ENCODE peak calls at places on chromosome 2, in ten cellular contexts. One of them, this sample, is unnamed.

GRCh38 chr2:127165539-127165935 is 54.6 kb downstream of the CYP27C1 start:
- DNase-seq in NCI-H1092 treated with DMSO at 0.1 percent for 48 hours: peak
- DNase-seq in NCI-H524: no peak
- DNase-seq in stimulated activated CD4-positive, alpha-beta T cell treated with anti-CD3 and anti-CD28 coated beads, TNF-alpha, amount 100 ng/mL, for 4 hours: no peak
- DNase-seq in activated T-helper 9 cell treated with anti-CD3 and anti-CD28 coated beads, Interleukin-2, amount 50 U/mL, for 16 hours: no peak
- DNase-seq in NCI-H1930: no peak
- DNase-seq in CD4-positive, alpha-beta memory T cell: no peak
- DNase-seq in neural progenitor cell: no peak
- DNase-seq in colonic mucosa: no peak
- DNase-seq in COR-L47: peak
- DNase-seq in this sample: no peak

GRCh38 chr2:8583400-8584173 is 98.3 kb upstream of the ID2 start:
- DNase-seq in NCI-H1092 treated with DMSO at 0.1 percent for 48 hours: peak
- DNase-seq in NCI-H524: no peak
- DNase-seq in stimulated activated CD4-positive, alpha-beta T cell treated with anti-CD3 and anti-CD28 coated beads, TNF-alpha, amount 100 ng/mL, for 4 hours: peak
- DNase-seq in activated T-helper 9 cell treated with anti-CD3 and anti-CD28 coated beads, Interleukin-2, amount 50 U/mL, for 16 hours: peak
- DNase-seq in NCI-H1930: no peak
- DNase-seq in CD4-positive, alpha-beta memory T cell: peak
- DNase-seq in neural progenitor cell: peak
- DNase-seq in colonic mucosa: peak
- DNase-seq in COR-L47: no peak
- DNase-seq in this sample: peak

GRCh38 chr2:43185146-43185545 is 41.3 kb downstream of the ZFP36L2 start:
- DNase-seq in NCI-H1092 treated with DMSO at 0.1 percent for 48 hours: no peak
- DNase-seq in NCI-H524: no peak
- DNase-seq in stimulated activated CD4-positive, alpha-beta T cell treated with anti-CD3 and anti-CD28 coated beads, TNF-alpha, amount 100 ng/mL, for 4 hours: no peak
- DNase-seq in activated T-helper 9 cell treated with anti-CD3 and anti-CD28 coated beads, Interleukin-2, amount 50 U/mL, for 16 hours: no peak
- DNase-seq in NCI-H1930: no peak
- DNase-seq in CD4-positive, alpha-beta memory T cell: no peak
- DNase-seq in neural progenitor cell: no peak
- DNase-seq in colonic mucosa: no peak
- DNase-seq in COR-L47: no peak
- DNase-seq in this sample: no peak

GRCh38 chr2:170885130-170885791 is 43.8 kb upstream of the GORASP2 start:
- DNase-seq in NCI-H1092 treated with DMSO at 0.1 percent for 48 hours: no peak
- DNase-seq in NCI-H524: no peak
- DNase-seq in stimulated activated CD4-positive, alpha-beta T cell treated with anti-CD3 and anti-CD28 coated beads, TNF-alpha, amount 100 ng/mL, for 4 hours: no peak
- DNase-seq in activated T-helper 9 cell treated with anti-CD3 and anti-CD28 coated beads, Interleukin-2, amount 50 U/mL, for 16 hours: no peak
- DNase-seq in NCI-H1930: no peak
- DNase-seq in CD4-positive, alpha-beta memory T cell: no peak
- DNase-seq in neural progenitor cell: no peak
- DNase-seq in colonic mucosa: no peak
- DNase-seq in COR-L47: no peak
- DNase-seq in this sample: no peak

GRCh38 chr2:191593622-191594416 is 84.1 kb upstream of the NABP1 start:
- DNase-seq in NCI-H1092 treated with DMSO at 0.1 percent for 48 hours: no peak
- DNase-seq in NCI-H524: no peak
- DNase-seq in stimulated activated CD4-positive, alpha-beta T cell treated with anti-CD3 and anti-CD28 coated beads, TNF-alpha, amount 100 ng/mL, for 4 hours: no peak
- DNase-seq in activated T-helper 9 cell treated with anti-CD3 and anti-CD28 coated beads, Interleukin-2, amount 50 U/mL, for 16 hours: no peak
- DNase-seq in NCI-H1930: no peak
- DNase-seq in CD4-positive, alpha-beta memory T cell: no peak
- DNase-seq in neural progenitor cell: no peak
- DNase-seq in colonic mucosa: no peak
- DNase-seq in COR-L47: no peak
- DNase-seq in this sample: no peak

GRCh38 chr2:11631462-11631861 is 38.5 kb downstream of the NTSR2 start:
- DNase-seq in NCI-H1092 treated with DMSO at 0.1 percent for 48 hours: no peak
- DNase-seq in NCI-H524: no peak
- DNase-seq in stimulated activated CD4-positive, alpha-beta T cell treated with anti-CD3 and anti-CD28 coated beads, TNF-alpha, amount 100 ng/mL, for 4 hours: no peak
- DNase-seq in activated T-helper 9 cell treated with anti-CD3 and anti-CD28 coated beads, Interleukin-2, amount 50 U/mL, for 16 hours: no peak
- DNase-seq in NCI-H1930: no peak
- DNase-seq in CD4-positive, alpha-beta memory T cell: no peak
- DNase-seq in neural progenitor cell: no peak
- DNase-seq in colonic mucosa: no peak
- DNase-seq in COR-L47: no peak
- DNase-seq in this sample: no peak

GRCh38 chr2:8452979-8453903 is 228.6 kb upstream of the ID2 start:
- DNase-seq in NCI-H1092 treated with DMSO at 0.1 percent for 48 hours: no peak
- DNase-seq in NCI-H524: peak
- DNase-seq in stimulated activated CD4-positive, alpha-beta T cell treated with anti-CD3 and anti-CD28 coated beads, TNF-alpha, amount 100 ng/mL, for 4 hours: no peak
- DNase-seq in activated T-helper 9 cell treated with anti-CD3 and anti-CD28 coated beads, Interleukin-2, amount 50 U/mL, for 16 hours: no peak
- DNase-seq in NCI-H1930: no peak
- DNase-seq in CD4-positive, alpha-beta memory T cell: no peak
- DNase-seq in neural progenitor cell: no peak
- DNase-seq in colonic mucosa: peak
- DNase-seq in COR-L47: no peak
- DNase-seq in this sample: no peak

GRCh38 chr2:92073036-92073814 is 2798.0 kb upstream of the TEKT4 start:
- DNase-seq in NCI-H1092 treated with DMSO at 0.1 percent for 48 hours: no peak
- DNase-seq in NCI-H524: no peak
- DNase-seq in stimulated activated CD4-positive, alpha-beta T cell treated with anti-CD3 and anti-CD28 coated beads, TNF-alpha, amount 100 ng/mL, for 4 hours: no peak
- DNase-seq in activated T-helper 9 cell treated with anti-CD3 and anti-CD28 coated beads, Interleukin-2, amount 50 U/mL, for 16 hours: no peak
- DNase-seq in NCI-H1930: no peak
- DNase-seq in CD4-positive, alpha-beta memory T cell: no peak
- DNase-seq in neural progenitor cell: no peak
- DNase-seq in colonic mucosa: no peak
- DNase-seq in COR-L47: no peak
- DNase-seq in this sample: no peak

GRCh38 chr2:226439337-226439736 is 360.3 kb downstream of the IRS1 start:
- DNase-seq in NCI-H1092 treated with DMSO at 0.1 percent for 48 hours: no peak
- DNase-seq in NCI-H524: no peak
- DNase-seq in stimulated activated CD4-positive, alpha-beta T cell treated with anti-CD3 and anti-CD28 coated beads, TNF-alpha, amount 100 ng/mL, for 4 hours: no peak
- DNase-seq in activated T-helper 9 cell treated with anti-CD3 and anti-CD28 coated beads, Interleukin-2, amount 50 U/mL, for 16 hours: no peak
- DNase-seq in NCI-H1930: no peak
- DNase-seq in CD4-positive, alpha-beta memory T cell: no peak
- DNase-seq in neural progenitor cell: no peak
- DNase-seq in colonic mucosa: no peak
- DNase-seq in COR-L47: no peak
- DNase-seq in this sample: no peak

GRCh38 chr2:47297767-47298401 is 105.1 kb upstream of the MSH2 start:
- DNase-seq in NCI-H1092 treated with DMSO at 0.1 percent for 48 hours: no peak
- DNase-seq in NCI-H524: no peak
- DNase-seq in stimulated activated CD4-positive, alpha-beta T cell treated with anti-CD3 and anti-CD28 coated beads, TNF-alpha, amount 100 ng/mL, for 4 hours: no peak
- DNase-seq in activated T-helper 9 cell treated with anti-CD3 and anti-CD28 coated beads, Interleukin-2, amount 50 U/mL, for 16 hours: no peak
- DNase-seq in NCI-H1930: no peak
- DNase-seq in CD4-positive, alpha-beta memory T cell: no peak
- DNase-seq in neural progenitor cell: no peak
- DNase-seq in colonic mucosa: no peak
- DNase-seq in COR-L47: no peak
- DNase-seq in this sample: no peak

GRCh38 chr2:230903251-230904150 is 21.5 kb downstream of the GPR55 start:
- DNase-seq in NCI-H1092 treated with DMSO at 0.1 percent for 48 hours: no peak
- DNase-seq in NCI-H524: no peak
- DNase-seq in stimulated activated CD4-positive, alpha-beta T cell treated with anti-CD3 and anti-CD28 coated beads, TNF-alpha, amount 100 ng/mL, for 4 hours: no peak
- DNase-seq in activated T-helper 9 cell treated with anti-CD3 and anti-CD28 coated beads, Interleukin-2, amount 50 U/mL, for 16 hours: no peak
- DNase-seq in NCI-H1930: no peak
- DNase-seq in CD4-positive, alpha-beta memory T cell: no peak
- DNase-seq in neural progenitor cell: no peak
- DNase-seq in colonic mucosa: peak
- DNase-seq in COR-L47: no peak
- DNase-seq in this sample: no peak

GRCh38 chr2:98519156-98519555 is 74.5 kb downstream of the INPP4A start:
- DNase-seq in NCI-H1092 treated with DMSO at 0.1 percent for 48 hours: no peak
- DNase-seq in NCI-H524: no peak
- DNase-seq in stimulated activated CD4-positive, alpha-beta T cell treated with anti-CD3 and anti-CD28 coated beads, TNF-alpha, amount 100 ng/mL, for 4 hours: no peak
- DNase-seq in activated T-helper 9 cell treated with anti-CD3 and anti-CD28 coated beads, Interleukin-2, amount 50 U/mL, for 16 hours: no peak
- DNase-seq in NCI-H1930: no peak
- DNase-seq in CD4-positive, alpha-beta memory T cell: no peak
- DNase-seq in neural progenitor cell: no peak
- DNase-seq in colonic mucosa: no peak
- DNase-seq in COR-L47: no peak
- DNase-seq in this sample: no peak

GRCh38 chr2:237739101-237739500 is 59.5 kb upstream of the RBM44 start:
- DNase-seq in NCI-H1092 treated with DMSO at 0.1 percent for 48 hours: no peak
- DNase-seq in NCI-H524: no peak
- DNase-seq in stimulated activated CD4-positive, alpha-beta T cell treated with anti-CD3 and anti-CD28 coated beads, TNF-alpha, amount 100 ng/mL, for 4 hours: no peak
- DNase-seq in activated T-helper 9 cell treated with anti-CD3 and anti-CD28 coated beads, Interleukin-2, amount 50 U/mL, for 16 hours: no peak
- DNase-seq in NCI-H1930: no peak
- DNase-seq in CD4-positive, alpha-beta memory T cell: no peak
- DNase-seq in neural progenitor cell: no peak
- DNase-seq in colonic mucosa: no peak
- DNase-seq in COR-L47: no peak
- DNase-seq in this sample: no peak

GRCh38 chr2:229408982-229409381 is 137.9 kb upstream of the PID1 start:
- DNase-seq in NCI-H1092 treated with DMSO at 0.1 percent for 48 hours: no peak
- DNase-seq in NCI-H524: no peak
- DNase-seq in stimulated activated CD4-positive, alpha-beta T cell treated with anti-CD3 and anti-CD28 coated beads, TNF-alpha, amount 100 ng/mL, for 4 hours: no peak
- DNase-seq in activated T-helper 9 cell treated with anti-CD3 and anti-CD28 coated beads, Interleukin-2, amount 50 U/mL, for 16 hours: no peak
- DNase-seq in NCI-H1930: no peak
- DNase-seq in CD4-positive, alpha-beta memory T cell: no peak
- DNase-seq in neural progenitor cell: no peak
- DNase-seq in colonic mucosa: no peak
- DNase-seq in COR-L47: no peak
- DNase-seq in this sample: no peak